ENCODE peak calls at places on chromosomes 16 and 17, in five cellular contexts. W is EL, A is NCI-H1092, B is mucosa of gallbladder, H is T-helper 1 cell. N is an unnamed sample.

GRCh38 chr17:5619088-5619740 is 34.9 kb upstream of the NLRP1 start:
- DNase-seq in W (no peak), A (no peak), B (no peak), H (no peak), N (no peak)

GRCh38 chr16:52953215-52953614 is 99.5 kb downstream of the CHD9NB start:
- DNase-seq in W (no peak), A (no peak), B (no peak), H (no peak), N (no peak)

GRCh38 chr17:74785981-74786360 is 9.8 kb upstream of the NAT9 start:
- DNase-seq in W (no peak), A (no peak), B (no peak), H (no peak), N (no peak)

GRCh38 chr16:70694517-70695218 is 8.8 kb upstream of the MTSS2 start:
- DNase-seq in W (no peak), A (peak; percentile 68), B (no peak), H (no peak), N (no peak)

GRCh38 chr17:78675316-78675616 is 98.1 kb upstream of the DNAH17 start:
- DNase-seq in W (no peak), A (no peak), B (no peak), H (no peak), N (no peak)

GRCh38 chr17:38747385-38748328 is 479 bp downstream of the PCGF2 start:
- DNase-seq in W (no peak), A (no peak), B (no peak), H (no peak), N (no peak)

GRCh38 chr16:2467301-2468141 is 3.6 kb upstream of the NTN3 start:
- DNase-seq in W (peak; percentile 85), A (peak; percentile 86), B (peak; percentile 71), H (no peak), N (no peak)

GRCh38 chr17:2940352-2940751 is 123.1 kb downstream of the OR1D5 start:
- DNase-seq in W (no peak), A (peak; percentile 21), B (peak; percentile 24), H (no peak), N (no peak)

GRCh38 chr17:46190763-46191162 is 2.5 kb downstream of the KANSL1 start:
- DNase-seq in W (no peak), A (no peak), B (no peak), H (no peak), N (no peak)

GRCh38 chr17:1649116-1649843 is 386 bp downstream of the RILP start:
- DNase-seq in W (peak; percentile 92), A (peak; percentile 32), B (peak; percentile 82), H (peak; percentile 68), N (peak; percentile 70)

GRCh38 chr16:72876981-72877373 is 171.0 kb downstream of the ZFHX3 start:
- DNase-seq in W (peak; percentile 60), A (no peak), B (no peak), H (no peak), N (no peak)

GRCh38 chr17:20994779-20995149 is 48.0 kb downstream of the USP22 start:
- DNase-seq in W (no peak), A (no peak), B (no peak), H (no peak), N (no peak)

GRCh38 chr17:72413077-72414031 is 292.5 kb downstream of the SOX9 start:
- DNase-seq in W (no peak), A (no peak), B (no peak), H (no peak), N (no peak)

GRCh38 chr17:75647061-75647460 is 13.8 kb downstream of the SMIM5 start:
- DNase-seq in W (no peak), A (no peak), B (no peak), H (no peak), N (no peak)

GRCh38 chr17:17723354-17724261 is 42.4 kb downstream of the RAI1 start:
- DNase-seq in W (peak; percentile 85), A (peak; percentile 46), B (no peak), H (no peak), N (no peak)

GRCh38 chr17:81345211-81346089 is 49.8 kb upstream of the BAHCC1 start:
- DNase-seq in W (peak; percentile 90), A (peak; percentile 64), B (peak; percentile 85), H (no peak), N (no peak)

N was measured in renal cortical epithelial cell.